ENCODE peak calls at places on chromosomes 1 and 21, in nine cellular contexts. One of them, this sample, is unnamed.

GRCh38 chr1:205270764-205271163 is 43.0 kb downstream of the TMCC2 start:
- DNase-seq in aorta: no peak
- DNase-seq in GM23248: peak
- DNase-seq in NCI-H2029 treated with DMSO at 0.1 percent for 48 hours: peak
- DNase-seq in left kidney: no peak
- DNase-seq in HCEC 1CT: peak
- DNase-seq in ACHN: no peak
- DNase-seq in epithelial cell of esophagus: peak
- DNase-seq in HEK293T: no peak
- DNase-seq in this sample: no peak

GRCh38 chr1:47687618-47687940 is 249.7 kb downstream of the FOXD2 start:
- DNase-seq in NCI-H2029 treated with DMSO at 0.1 percent for 48 hours: no peak
- DNase-seq in HCEC 1CT: no peak
- DNase-seq in aorta: no peak
- DNase-seq in ACHN: no peak
- DNase-seq in HEK293T: no peak
- DNase-seq in GM23248: no peak
- DNase-seq in epithelial cell of esophagus: no peak
- DNase-seq in left kidney: no peak
- DNase-seq in this sample: no peak

GRCh38 chr1:168709407-168709891 is 19.6 kb downstream of the DPT start:
- DNase-seq in NCI-H2029 treated with DMSO at 0.1 percent for 48 hours: no peak
- DNase-seq in GM23248: peak
- DNase-seq in HEK293T: no peak
- DNase-seq in HCEC 1CT: no peak
- DNase-seq in ACHN: no peak
- DNase-seq in epithelial cell of esophagus: peak
- DNase-seq in left kidney: no peak
- DNase-seq in aorta: no peak
- DNase-seq in this sample: no peak

GRCh38 chr21:39094847-39095525 is 88.3 kb downstream of the PSMG1 start:
- DNase-seq in NCI-H2029 treated with DMSO at 0.1 percent for 48 hours: no peak
- DNase-seq in GM23248: peak
- DNase-seq in aorta: no peak
- DNase-seq in epithelial cell of esophagus: no peak
- DNase-seq in HEK293T: no peak
- DNase-seq in left kidney: peak
- DNase-seq in ACHN: no peak
- DNase-seq in HCEC 1CT: peak
- DNase-seq in this sample: no peak

GRCh38 chr1:78101514-78101913 is 55.7 kb downstream of the GIPC2 start:
- DNase-seq in HCEC 1CT: peak
- DNase-seq in epithelial cell of esophagus: peak
- DNase-seq in ACHN: peak
- DNase-seq in GM23248: peak
- DNase-seq in left kidney: no peak
- DNase-seq in NCI-H2029 treated with DMSO at 0.1 percent for 48 hours: peak
- DNase-seq in HEK293T: no peak
- DNase-seq in aorta: no peak
- DNase-seq in this sample: peak

GRCh38 chr1:40886318-40887011 is 24.3 kb upstream of the CITED4 start:
- DNase-seq in aorta: no peak
- DNase-seq in ACHN: no peak
- DNase-seq in HEK293T: no peak
- DNase-seq in NCI-H2029 treated with DMSO at 0.1 percent for 48 hours: no peak
- DNase-seq in HCEC 1CT: no peak
- DNase-seq in epithelial cell of esophagus: peak
- DNase-seq in left kidney: no peak
- DNase-seq in GM23248: no peak
- DNase-seq in this sample: no peak

GRCh38 chr1:204359474-204360255 is at the start of gene PLEKHA6:
- DNase-seq in HEK293T: no peak
- DNase-seq in epithelial cell of esophagus: no peak
- DNase-seq in aorta: peak
- DNase-seq in ACHN: no peak
- DNase-seq in left kidney: peak
- DNase-seq in HCEC 1CT: peak
- DNase-seq in GM23248: peak
- DNase-seq in NCI-H2029 treated with DMSO at 0.1 percent for 48 hours: no peak
- DNase-seq in this sample: no peak

GRCh38 chr1:165828581-165829329 is 1.3 kb downstream of the UCK2 start:
- DNase-seq in NCI-H2029 treated with DMSO at 0.1 percent for 48 hours: peak
- DNase-seq in GM23248: peak
- DNase-seq in left kidney: peak
- DNase-seq in aorta: peak
- DNase-seq in HEK293T: peak
- DNase-seq in epithelial cell of esophagus: peak
- DNase-seq in HCEC 1CT: peak
- DNase-seq in ACHN: peak
- DNase-seq in this sample: peak

GRCh38 chr1:200179781-200180160 is 152.3 kb downstream of the NR5A2 start:
- DNase-seq in epithelial cell of esophagus: peak
- DNase-seq in GM23248: peak
- DNase-seq in left kidney: no peak
- DNase-seq in ACHN: no peak
- DNase-seq in NCI-H2029 treated with DMSO at 0.1 percent for 48 hours: no peak
- DNase-seq in HCEC 1CT: peak
- DNase-seq in aorta: no peak
- DNase-seq in HEK293T: no peak
- DNase-seq in this sample: no peak

GRCh38 chr1:181133441-181133951 is 45.0 kb downstream of the IER5 start:
- DNase-seq in HCEC 1CT: no peak
- DNase-seq in NCI-H2029 treated with DMSO at 0.1 percent for 48 hours: no peak
- DNase-seq in left kidney: peak
- DNase-seq in ACHN: no peak
- DNase-seq in GM23248: no peak
- DNase-seq in epithelial cell of esophagus: no peak
- DNase-seq in HEK293T: no peak
- DNase-seq in aorta: peak
- DNase-seq in this sample: no peak

GRCh38 chr1:209797978-209798639 is 7.8 kb downstream of the IRF6 start:
- DNase-seq in aorta: no peak
- DNase-seq in epithelial cell of esophagus: no peak
- DNase-seq in HCEC 1CT: no peak
- DNase-seq in NCI-H2029 treated with DMSO at 0.1 percent for 48 hours: no peak
- DNase-seq in ACHN: no peak
- DNase-seq in GM23248: peak
- DNase-seq in HEK293T: no peak
- DNase-seq in left kidney: no peak
- DNase-seq in this sample: no peak

GRCh38 chr1:84712288-84712874 is 22.1 kb upstream of the SSX2IP start:
- DNase-seq in aorta: no peak
- DNase-seq in ACHN: no peak
- DNase-seq in HEK293T: no peak
- DNase-seq in epithelial cell of esophagus: no peak
- DNase-seq in HCEC 1CT: peak
- DNase-seq in left kidney: no peak
- DNase-seq in GM23248: peak
- DNase-seq in NCI-H2029 treated with DMSO at 0.1 percent for 48 hours: no peak
- DNase-seq in this sample: no peak

GRCh38 chr1:69328186-69328585 is 239.5 kb upstream of the LRRC7 start:
- DNase-seq in NCI-H2029 treated with DMSO at 0.1 percent for 48 hours: no peak
- DNase-seq in HCEC 1CT: no peak
- DNase-seq in ACHN: no peak
- DNase-seq in epithelial cell of esophagus: no peak
- DNase-seq in aorta: no peak
- DNase-seq in left kidney: no peak
- DNase-seq in GM23248: no peak
- DNase-seq in HEK293T: no peak
- DNase-seq in this sample: no peak

GRCh38 chr1:61141288-61142044 is 59.1 kb downstream of the NFIA start:
- DNase-seq in HCEC 1CT: peak
- DNase-seq in left kidney: no peak
- DNase-seq in HEK293T: no peak
- DNase-seq in GM23248: peak
- DNase-seq in epithelial cell of esophagus: peak
- DNase-seq in ACHN: no peak
- DNase-seq in aorta: no peak
- DNase-seq in NCI-H2029 treated with DMSO at 0.1 percent for 48 hours: peak
- DNase-seq in this sample: no peak

GRCh38 chr1:228434674-228435073 is 18.0 kb upstream of the TRIM17 start:
- DNase-seq in HCEC 1CT: peak
- DNase-seq in NCI-H2029 treated with DMSO at 0.1 percent for 48 hours: no peak
- DNase-seq in ACHN: no peak
- DNase-seq in epithelial cell of esophagus: no peak
- DNase-seq in HEK293T: no peak
- DNase-seq in left kidney: no peak
- DNase-seq in aorta: no peak
- DNase-seq in GM23248: peak
- DNase-seq in this sample: no peak

GRCh38 chr1:966135-966602 is at the start of gene PLEKHN1:
- DNase-seq in HEK293T: no peak
- DNase-seq in left kidney: peak
- DNase-seq in epithelial cell of esophagus: peak
- DNase-seq in NCI-H2029 treated with DMSO at 0.1 percent for 48 hours: no peak
- DNase-seq in aorta: no peak
- DNase-seq in GM23248: peak
- DNase-seq in ACHN: peak
- DNase-seq in HCEC 1CT: no peak
- DNase-seq in this sample: peak

GRCh38 chr1:45722809-45723208 is 27.6 kb downstream of the IPP start:
- DNase-seq in epithelial cell of esophagus: no peak
- DNase-seq in aorta: no peak
- DNase-seq in GM23248: peak
- DNase-seq in HEK293T: no peak
- DNase-seq in left kidney: no peak
- DNase-seq in ACHN: no peak
- DNase-seq in HCEC 1CT: peak
- DNase-seq in NCI-H2029 treated with DMSO at 0.1 percent for 48 hours: no peak
- DNase-seq in this sample: no peak

This sample was measured in H54.